ENCODE peak calls at places on chromosome 6, in five cellular contexts. C, G, O, A and X are unnamed samples.

GRCh38 chr6:13803581-13803980 is 10.8 kb downstream of the MCUR1 start:
- DNase-seq in G (no peak), O (no peak), C (no peak), A (no peak), X (no peak)

GRCh38 chr6:38161754-38162492 is 342.4 kb downstream of the ZFAND3 start:
- DNase-seq in C (no peak), G (no peak), A (no peak), O (no peak), X (peak; percentile 59)

GRCh38 chr6:34536251-34536958 is 19.7 kb downstream of the SPDEF start:
- DNase-seq in G (no peak), C (no peak), O (no peak), A (no peak), X (no peak)

GRCh38 chr6:47710295-47710694 is 11.9 kb downstream of the ADGRF4 start:
- DNase-seq in O (no peak), G (no peak), C (no peak), A (no peak), X (no peak)

GRCh38 chr6:2877057-2877882 is 25.8 kb downstream of the SERPINB9 start:
- DNase-seq in G (peak; percentile 94), O (peak; percentile 33), C (no peak), A (peak; percentile 16), X (no peak)

GRCh38 chr6:147909645-147910044 is 401.2 kb downstream of the SAMD5 start:
- DNase-seq in G (no peak), O (peak; percentile 49), C (peak; percentile 49), A (peak; percentile 10), X (no peak)

GRCh38 chr6:126548301-126548700 is 208.4 kb downstream of the CENPW start:
- DNase-seq in C (no peak), G (peak; percentile 6), O (no peak), A (no peak), X (no peak)

GRCh38 chr6:133309579-133309978 is 68.4 kb downstream of the EYA4 start:
- DNase-seq in C (no peak), G (peak; percentile 4), O (no peak), A (no peak), X (no peak)

GRCh38 chr6:96812077-96812703 is 25.1 kb downstream of the GPR63 start:
- DNase-seq in A (no peak), C (no peak), O (peak; percentile 53), G (peak; percentile 30), X (no peak)

GRCh38 chr6:87697581-87698552 is 4.2 kb downstream of the AKIRIN2 start:
- DNase-seq in G (peak; percentile 75), O (peak; percentile 95), A (peak; percentile 85), C (peak; percentile 62), X (no peak)

GRCh38 chr6:107956586-107957164 is 1.3 kb downstream of the SEC63 start:
- DNase-seq in O (peak; percentile 12), G (peak; percentile 92), A (no peak), C (no peak), X (no peak)

GRCh38 chr6:46584586-46584985 is 68.0 kb downstream of the CYP39A1 start:
- DNase-seq in G (no peak), C (no peak), O (peak; percentile 2), A (no peak), X (no peak)

GRCh38 chr6:139007428-139007827 is 19.4 kb upstream of the REPS1 start:
- DNase-seq in A (no peak), C (no peak), G (no peak), O (no peak), X (no peak)

GRCh38 chr6:91719414-91719813 is 1132.5 kb upstream of the MAP3K7 start:
- DNase-seq in C (no peak), O (no peak), A (no peak), G (no peak), X (no peak)

GRCh38 chr6:111417181-111417585 is 65.8 kb downstream of the REV3L start:
- DNase-seq in O (peak; percentile 41), G (no peak), C (no peak), A (no peak), X (no peak)

GRCh38 chr6:107666084-107666981 is 157.8 kb downstream of the SCML4 start:
- DNase-seq in O (peak; percentile 62), G (no peak), A (no peak), C (no peak), X (no peak)

DNA sequence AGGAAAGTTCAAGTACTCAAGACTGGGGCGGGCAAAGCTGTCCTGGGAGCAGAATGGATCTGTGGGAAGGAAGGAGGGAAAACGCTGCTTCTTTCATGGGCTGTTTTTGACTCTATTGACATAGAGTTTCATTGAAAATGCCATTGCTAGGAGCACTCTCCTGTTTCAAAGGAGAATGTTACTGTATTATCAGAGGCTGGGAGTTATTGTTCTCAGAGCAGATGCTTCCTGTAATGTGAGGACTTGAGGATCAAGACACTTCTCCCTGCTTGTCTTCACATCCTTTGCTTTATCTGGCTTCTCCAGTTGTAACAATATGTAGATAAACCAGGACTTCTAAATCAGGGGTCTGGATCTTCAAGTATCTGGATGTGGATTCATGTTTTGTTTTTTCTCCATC is 3.7 kb downstream of the CD109 start:
- DNase-seq in O (no peak), A (no peak), G (no peak), C (no peak), X (no peak)
- H3K4me3 ChIP-seq in O (no peak overlapping the region), A (no peak overlapping the region), G (no peak overlapping the region), C (no peak overlapping the region), X (no peak overlapping the region)

GRCh38 chr6:32851025-32851424 is 2.5 kb downstream of the TAP1 start:
- DNase-seq in O (no peak), A (no peak), C (no peak), G (no peak), X (no peak)
- H3K4me3 ChIP-seq in O (no peak overlapping the region), A (no peak overlapping the region), C (no peak overlapping the region), G (no peak overlapping the region), X (no peak overlapping the region)

GRCh38 chr6:125132058-125132457 is 21.5 kb upstream of the TPD52L1 start:
- DNase-seq in G (no peak), O (no peak), A (no peak), C (no peak), X (no peak)

GRCh38 chr6:125123468-125124249 is 29.9 kb upstream of the TPD52L1 start:
- DNase-seq in C (no peak), G (no peak), O (no peak), A (no peak), X (no peak)

GRCh38 chr6:125124250-125124777 is 29.3 kb upstream of the TPD52L1 start:
- DNase-seq in C (no peak), G (no peak), A (no peak), O (peak; percentile 41), X (no peak)

GRCh38 chr6:125129354-125129753 is 24.2 kb upstream of the TPD52L1 start:
- DNase-seq in C (no peak), O (no peak), A (no peak), G (no peak), X (no peak)
- H3K4me3 ChIP-seq in C (no peak overlapping the region), O (no peak overlapping the region), A (no peak overlapping the region), G (no peak overlapping the region), X (no peak overlapping the region)

DNA sequence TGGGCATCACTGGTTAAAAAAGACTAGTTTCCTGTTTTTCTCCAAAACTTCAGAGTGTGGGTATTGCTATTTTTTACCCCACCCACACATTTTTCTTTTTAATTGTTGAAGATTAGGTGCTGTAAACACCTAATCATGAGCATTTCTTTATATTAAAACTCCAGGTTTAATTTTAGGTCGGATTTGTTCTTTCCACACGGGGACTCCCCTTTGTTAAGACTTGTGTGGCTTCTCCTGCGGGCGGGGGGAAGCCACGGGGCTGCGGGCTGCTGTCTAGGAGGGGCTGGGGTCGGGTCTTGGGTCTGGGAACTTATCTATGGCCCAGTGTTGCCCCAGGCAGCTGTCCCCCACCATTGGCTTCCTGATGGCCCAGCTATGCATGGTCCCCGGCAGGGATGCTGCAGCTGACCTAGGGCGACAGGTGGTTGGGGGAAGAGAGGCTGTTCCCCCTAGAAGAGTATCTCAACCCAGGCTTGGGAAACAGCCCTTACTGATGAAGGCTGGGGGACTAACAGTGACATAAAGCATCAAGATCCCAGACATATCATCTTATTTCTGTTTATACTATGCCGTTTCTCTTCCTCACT is 87.3 kb downstream of the HIVEP2 start:
- DNase-seq in O (no peak), G (no peak), A (no peak), C (no peak), X (no peak)
- H3K4me3 ChIP-seq in O (no peak overlapping the region), G (no peak overlapping the region), A (no peak overlapping the region), C (no peak overlapping the region), X (no peak overlapping the region)

GRCh38 chr6:167000759-167001158 is 1.6 kb downstream of the CEP43 start:
- DNase-seq in G (no peak), A (no peak), O (no peak), C (no peak), X (no peak)
- H3K4me3 ChIP-seq in G (peak overlapping the region; percentile 86), A (no peak overlapping the region), O (no peak overlapping the region), C (no peak overlapping the region), X (no peak overlapping the region)